ENCODE peak calls at places on chromosomes 1 and 21, in ten cellular contexts. R, F, M, N, V, U, A, W, O and X are unnamed samples. For H3K4me1, the result is how much of the 10 kb centered on the place peaks cover.

GRCh38 chr1:59985901-59986735 is 59.5 kb upstream of the CYP2J2 start:
- DNase-seq in O (no peak), M (peak), N (no peak), W (no peak), A (no peak), F (no peak), U (no peak), V (no peak), R (no peak), X (no peak)

GRCh38 chr1:44316231-44316759 is 38.8 kb downstream of the ERI3 start:
- DNase-seq in W (no peak), N (no peak), R (no peak), A (no peak), O (no peak), M (no peak), U (no peak), F (no peak), V (no peak), X (no peak)

GRCh38 chr1:186491351-186491750 is 30.4 kb upstream of the PDC start:
- DNase-seq in O (no peak), V (no peak), U (no peak), F (no peak), A (no peak), N (no peak), W (no peak), M (no peak), R (no peak), X (no peak)

GRCh38 chr1:110635434-110635833 is 29.3 kb upstream of the KCNA2 start:
- DNase-seq in U (no peak), R (no peak), F (no peak), W (no peak), M (no peak), O (no peak), A (no peak), N (no peak), V (no peak), X (no peak)

GRCh38 chr1:9825101-9826074 is 1.6 kb upstream of the CLSTN1 start:
- DNase-seq in U (peak), W (peak), V (peak), M (peak), F (peak), N (peak), A (peak), O (peak), R (peak), X (no peak)

GRCh38 chr1:29504266-29504665 is 267.9 kb downstream of the PTPRU start:
- DNase-seq in V (no peak), O (no peak), N (peak), W (no peak), F (no peak), U (no peak), A (no peak), M (no peak), R (no peak), X (no peak)

GRCh38 chr1:186871784-186872183 is 43.0 kb downstream of the PLA2G4A start:
- DNase-seq in R (no peak), U (no peak), F (no peak), O (no peak), V (no peak), W (no peak), M (peak), N (no peak), A (no peak), X (no peak)

GRCh38 chr21:18705971-18706370 is 302.4 kb upstream of the TMPRSS15 start:
- DNase-seq in V (no peak), M (no peak), N (no peak), A (no peak), R (no peak), F (no peak), W (no peak), O (no peak), U (no peak), X (no peak)

GRCh38 chr1:19037659-19038058 is 81.2 kb upstream of the IFFO2 start:
- DNase-seq in O (no peak), W (no peak), U (no peak), F (no peak), M (no peak), N (no peak), R (no peak), A (no peak), V (no peak), X (no peak)

DNA sequence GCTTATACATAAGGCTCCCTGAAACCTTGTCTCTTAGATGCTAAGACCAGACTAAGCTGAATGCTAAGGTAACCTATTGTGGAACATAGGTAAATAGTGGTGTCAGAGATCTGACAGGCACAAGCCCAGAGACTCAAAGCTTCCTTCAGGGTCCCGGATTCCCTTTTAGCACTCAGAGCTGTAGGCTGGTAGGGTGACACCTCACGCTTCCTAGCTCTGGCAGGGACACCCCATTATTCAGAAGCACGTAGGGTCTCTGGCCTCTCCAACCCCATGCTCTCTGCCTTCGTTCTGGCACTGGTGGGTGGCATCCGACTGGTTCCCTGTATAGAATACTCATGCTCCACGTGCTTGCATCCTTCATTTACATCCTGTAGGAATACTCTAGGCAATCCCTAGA is 68.4 kb downstream of the CD34 start:
- DNase-seq in F (no peak), O (no peak), N (no peak), W (no peak), A (no peak), R (no peak), V (no peak), M (no peak), U (no peak), X (no peak)
- H3K4me1 ChIP-seq in F (under half), O (under half), N (under half), W (under half), A (under half), R (under half), V (half or more), M (under half), U (under half), X (half or more)

GRCh38 chr1:14420686-14421085 is 177.8 kb upstream of the KAZN start:
- DNase-seq in F (no peak), R (no peak), N (no peak), O (no peak), V (no peak), A (no peak), M (no peak), W (no peak), U (no peak), X (no peak)

GRCh38 chr1:14412235-14412634 is 186.2 kb upstream of the KAZN start:
- DNase-seq in N (no peak), U (no peak), F (no peak), R (no peak), M (no peak), W (no peak), V (no peak), O (no peak), A (no peak), X (no peak)

GRCh38 chr1:14413809-14414208 is 184.7 kb upstream of the KAZN start:
- DNase-seq in A (no peak), N (no peak), F (no peak), R (no peak), W (peak), O (no peak), M (no peak), V (no peak), U (no peak), X (no peak)

GRCh38 chr1:14415396-14415795 is 183.1 kb upstream of the KAZN start:
- DNase-seq in M (peak), A (no peak), O (no peak), R (no peak), W (no peak), U (no peak), N (no peak), V (no peak), F (no peak), X (no peak)
- TF ChIP-seq CTCF in M (peak), A (no peak), O (no peak), R (no peak), W (no peak), U (no peak), N (no peak), V (no peak), F (no peak), X (no peak)

DNA sequence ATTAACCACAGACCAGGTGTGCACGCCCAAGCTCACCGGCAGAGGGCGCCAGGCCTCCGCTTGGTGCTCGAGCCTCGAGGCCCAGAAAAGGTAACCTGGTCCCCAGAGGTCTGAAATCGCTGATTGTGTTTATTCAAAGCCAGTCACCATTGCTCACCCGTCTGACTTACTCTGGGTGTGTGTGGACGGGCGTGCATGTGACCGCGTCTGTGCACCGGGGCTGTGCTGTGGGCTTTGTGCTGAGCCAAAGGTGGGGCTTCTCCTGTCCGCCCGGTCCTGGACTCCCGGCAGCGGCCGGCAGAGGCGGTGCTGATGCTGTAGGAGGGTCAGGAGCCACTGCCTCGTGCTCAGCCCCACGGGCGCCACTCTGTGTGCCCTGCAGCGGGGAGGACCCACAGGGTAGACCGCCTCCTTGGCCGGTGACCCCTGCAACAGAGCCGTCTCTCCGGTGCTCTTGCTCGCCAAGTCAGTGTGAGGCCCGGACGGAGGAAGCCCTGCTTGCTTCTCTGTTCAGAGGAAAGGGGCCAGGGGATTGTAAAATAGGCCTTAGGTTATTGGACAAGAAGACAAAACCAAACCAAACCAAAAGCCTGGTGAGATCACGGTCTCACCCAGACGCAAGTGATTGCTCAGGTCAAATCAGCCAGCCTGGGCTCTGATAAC is 32.0 kb upstream of the BTG2 start:
- DNase-seq in O (peak), U (peak), A (peak), M (peak), F (peak), N (peak), R (peak), V (peak), W (peak), X (peak)
- H3K4me1 ChIP-seq in O (under half), U (half or more), A (under half), M (under half), F (under half), N (under half), R (under half), V (half or more), W (under half), X (under half)

GRCh38 chr1:203629509-203630082 is 3.0 kb downstream of the ATP2B4 start:
- DNase-seq in A (peak), O (no peak), N (peak), V (peak), U (peak), W (peak), M (peak), R (peak), F (peak), X (peak)

GRCh38 chr1:203627819-203628184 is 1.2 kb downstream of the ATP2B4 start:
- DNase-seq in W (peak), U (peak), R (peak), F (no peak), V (peak), N (peak), O (no peak), M (no peak), A (no peak), X (peak)

GRCh38 chr1:203628997-203629508 is 2.4 kb downstream of the ATP2B4 start:
- DNase-seq in O (no peak), F (no peak), N (peak), W (no peak), V (no peak), M (no peak), R (no peak), U (no peak), A (no peak), X (no peak)

GRCh38 chr1:203626910-203627246 is 246 bp downstream of the ATP2B4 start:
- DNase-seq in U (no peak), R (no peak), F (no peak), N (no peak), O (no peak), V (no peak), W (no peak), M (peak), A (no peak), X (no peak)

GRCh38 chr1:203628185-203628996 is 1.8 kb downstream of the ATP2B4 start:
- DNase-seq in V (peak), M (peak), A (no peak), F (peak), W (peak), U (peak), O (no peak), R (peak), N (peak), X (peak)
- TF ChIP-seq CTCF in V (no peak), M (peak), A (no peak), F (peak), W (peak), U (peak), O (no peak), R (no peak), N (no peak), X (no peak)

DNA sequence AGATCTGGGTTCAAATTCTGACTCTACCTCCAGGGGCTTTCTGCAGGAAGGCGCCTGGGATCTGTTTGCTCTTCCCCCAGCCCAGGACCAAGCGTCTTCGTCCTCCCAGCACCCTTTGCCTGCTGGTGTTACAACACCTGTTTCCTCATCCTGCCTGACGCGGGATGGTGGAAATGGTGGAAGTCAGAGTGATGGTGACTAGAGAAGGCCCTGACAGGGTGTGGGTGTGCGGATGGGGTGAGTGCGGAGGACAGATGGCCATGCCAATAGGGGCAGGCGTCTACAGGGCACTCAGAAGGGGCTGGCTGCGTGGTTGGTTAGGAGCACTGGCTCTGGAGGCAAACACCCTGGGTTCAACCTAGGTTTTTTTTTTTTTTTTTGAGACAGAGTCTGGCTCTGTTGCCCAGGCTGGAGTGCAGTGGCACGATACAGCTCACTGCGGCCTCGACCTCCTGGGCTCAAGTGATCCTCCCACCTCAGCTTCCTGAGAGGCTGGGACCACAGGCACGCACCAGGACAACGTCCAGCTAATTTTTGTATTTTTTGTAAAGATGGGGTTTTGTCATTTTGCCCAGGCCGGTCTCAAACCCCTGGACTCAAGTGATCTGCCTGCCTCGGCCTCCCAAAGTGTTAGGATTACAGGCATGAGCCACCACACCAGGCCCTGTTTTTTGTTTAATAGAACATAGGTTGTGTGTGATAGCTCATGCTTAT is 1.5 kb downstream of the THEMIS2 start:
- DNase-seq in M (no peak), U (no peak), A (no peak), F (no peak), V (peak), N (no peak), R (no peak), O (no peak), W (no peak), X (no peak)
- H3K4me1 ChIP-seq in M (under half), U (under half), A (under half), F (under half), V (half or more), N (under half), R (under half), O (under half), W (under half), X (half or more)

DNA sequence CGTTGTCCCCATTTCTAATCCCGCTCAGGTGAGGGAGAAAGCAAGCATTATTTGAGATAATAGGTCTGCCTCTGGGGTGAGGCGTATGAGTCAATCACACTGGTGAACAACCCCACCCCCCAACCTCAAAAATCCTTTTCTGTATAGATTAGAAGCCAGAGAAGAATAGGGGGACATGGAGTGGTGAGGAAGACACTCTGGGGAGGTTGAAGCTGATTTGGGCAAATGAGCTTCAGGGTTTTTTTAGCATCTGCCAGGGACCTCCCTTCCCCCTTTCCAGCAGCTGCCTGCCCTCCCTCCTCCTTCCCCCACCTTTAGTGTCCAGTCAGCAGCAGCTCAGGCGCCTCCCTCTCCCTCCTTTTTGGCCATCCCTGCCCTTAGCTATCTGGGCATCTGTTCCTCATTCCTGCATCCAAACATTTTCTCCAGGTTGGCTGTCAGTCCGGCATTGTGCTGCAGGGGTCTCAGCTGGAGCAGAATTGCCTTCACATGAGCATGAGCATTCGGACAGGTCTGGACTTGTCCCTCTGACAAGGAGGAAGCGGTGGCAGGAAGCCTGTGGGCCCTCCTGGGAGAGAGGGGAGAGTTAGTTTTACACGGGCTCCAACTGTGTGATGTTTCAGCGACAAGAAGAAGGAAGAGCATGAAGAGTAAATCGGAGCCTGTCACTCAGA is 30.8 kb upstream of the PTGFRN start:
- DNase-seq in U (no peak), M (peak), A (no peak), N (no peak), R (peak), F (no peak), V (no peak), O (no peak), W (peak), X (peak)
- TF ChIP-seq CTCF in U (no peak), M (no peak), A (no peak), N (no peak), R (no peak), F (no peak), V (no peak), O (no peak), W (no peak), X (no peak)